ENCODE peak calls at places on chromosomes 11 and 22, in nine cellular contexts. U is progenitor cell of endocrine pancreas, H is brain microvascular endothelial cell, M is fibroblast of gingiva, F is Daoy, A is breast epithelium, B is keratinocyte, Y is lung microvascular endothelial cell, L is G401. D is an unnamed sample.

GRCh38 chr22:35467788-35468187 is 67.8 kb downstream of the MCM5 start:
- DNase-seq in Y (peak), M (peak), B (no peak), U (no peak), H (no peak), A (peak), L (peak), F (no peak), D (peak)

GRCh38 chr11:47305734-47306483 is 36.0 kb downstream of the MADD start:
- DNase-seq in A (peak), L (no peak), U (no peak), B (no peak), F (no peak), H (peak), Y (no peak), M (peak), D (peak)

GRCh38 chr11:5736396-5736795 is at the start of gene OR56B1:
- DNase-seq in Y (no peak), H (peak), F (peak), M (no peak), B (no peak), U (no peak), A (no peak), L (no peak), D (no peak)

GRCh38 chr22:24459911-24460310 is 32.5 kb downstream of the ADORA2A start:
- DNase-seq in L (no peak), U (no peak), B (no peak), H (no peak), F (no peak), Y (no peak), M (no peak), A (no peak), D (no peak)

GRCh38 chr22:49976439-49977175 is 16.0 kb downstream of the PIM3 start:
- DNase-seq in B (no peak), U (no peak), F (peak), L (no peak), Y (no peak), A (peak), H (no peak), M (no peak), D (no peak)

GRCh38 chr11:88174627-88175003 is 628 bp downstream of the RAB38 start:
- DNase-seq in U (peak), M (peak), B (no peak), Y (peak), L (no peak), A (peak), H (peak), F (peak), D (peak)

GRCh38 chr11:88042238-88043032 is 132.8 kb downstream of the RAB38 start:
- DNase-seq in U (no peak), A (no peak), Y (no peak), F (no peak), B (no peak), H (no peak), M (no peak), L (peak), D (no peak)

GRCh38 chr22:44051961-44052360 is 27.9 kb downstream of the PARVB start:
- DNase-seq in M (no peak), L (no peak), B (no peak), A (no peak), H (no peak), Y (no peak), U (no peak), F (no peak), D (no peak)

GRCh38 chr22:23023294-23023693 is 47.0 kb upstream of the GNAZ start:
- DNase-seq in B (no peak), A (no peak), M (no peak), L (no peak), Y (no peak), U (no peak), H (no peak), F (no peak), D (no peak)

GRCh38 chr11:12810497-12810896 is 136.3 kb downstream of the TEAD1 start:
- DNase-seq in F (peak), L (no peak), M (peak), H (peak), B (no peak), U (no peak), Y (no peak), A (no peak), D (peak)

GRCh38 chr11:76768091-76769047 is 14.8 kb upstream of the TSKU start:
- DNase-seq in L (no peak), Y (peak), A (peak), H (no peak), M (no peak), F (peak), B (no peak), U (no peak), D (no peak)

GRCh38 chr22:32542332-32543019 is 67.9 kb downstream of the FBXO7 start:
- DNase-seq in F (no peak), H (no peak), A (no peak), B (no peak), U (no peak), M (no peak), L (no peak), Y (no peak), D (peak)

GRCh38 chr11:86176165-86176884 is 68.2 kb upstream of the EED start:
- DNase-seq in F (no peak), B (no peak), U (no peak), H (peak), Y (peak), L (no peak), A (no peak), M (peak), D (no peak)

GRCh38 chr11:120708511-120709183 is 197.1 kb downstream of the GRIK4 start:
- DNase-seq in L (no peak), M (no peak), H (no peak), B (no peak), U (no peak), A (no peak), Y (no peak), F (no peak), D (no peak)

GRCh38 chr22:36612458-36612857 is 83.5 kb upstream of the EIF3D start:
- DNase-seq in Y (no peak), L (no peak), F (peak), M (no peak), U (no peak), A (no peak), H (no peak), B (no peak), D (no peak)

GRCh38 chr22:49026476-49027121 is 801.1 kb downstream of the BRD1 start:
- DNase-seq in M (no peak), H (no peak), B (no peak), A (no peak), U (no peak), F (peak), Y (no peak), L (no peak), D (peak)

GRCh38 chr11:76260296-76260695 is 54.0 kb upstream of the WNT11 start:
- DNase-seq in B (no peak), L (no peak), A (no peak), F (no peak), H (no peak), M (no peak), U (no peak), Y (no peak), D (no peak)

GRCh38 chr11:1281974-1282365 is 27.5 kb downstream of the TOLLIP start:
- DNase-seq in L (no peak), U (no peak), A (no peak), Y (peak), M (no peak), F (no peak), H (no peak), B (no peak), D (no peak)

GRCh38 chr11:865512-866430 is 23.1 kb downstream of the TSPAN4 start:
- DNase-seq in Y (no peak), M (no peak), H (no peak), U (no peak), B (no peak), L (no peak), F (no peak), A (no peak), D (no peak)

GRCh38 chr11:102630598-102631448 is 5.7 kb upstream of the MMP20 start:
- DNase-seq in A (no peak), F (no peak), U (no peak), Y (no peak), H (no peak), M (no peak), L (no peak), B (no peak), D (no peak)

D was measured in testis.